ENCODE peak calls at places on chromosomes 13 and 19, in seven cellular contexts. Z, P, W, X, C, B and N are unnamed samples.

GRCh38 chr13:43180837-43181236 is 157.5 kb downstream of the DNAJC15 start:
- DNase-seq in P (no peak), C (no peak), B (no peak), W (no peak), X (no peak), Z (no peak), N (no peak)

GRCh38 chr19:47032171-47032811 is 12.7 kb downstream of the NPAS1 start:
- DNase-seq in B (peak), Z (no peak), X (peak), C (peak), W (peak), P (peak), N (no peak)

GRCh38 chr19:33819875-33820781 is 23.5 kb downstream of the KCTD15 start:
- DNase-seq in W (no peak), P (no peak), C (no peak), B (peak), Z (no peak), X (peak), N (no peak)

GRCh38 chr19:13042443-13043130 is 47.3 kb downstream of the NFIX start:
- DNase-seq in Z (no peak), P (no peak), W (no peak), B (no peak), X (no peak), C (no peak), N (no peak)

GRCh38 chr19:18219911-18220631 is 6.2 kb downstream of the PDE4C start:
- DNase-seq in P (no peak), C (no peak), X (no peak), W (no peak), B (no peak), Z (no peak), N (no peak)

GRCh38 chr19:21496876-21497275 is 8.5 kb upstream of the ZNF429 start:
- DNase-seq in P (no peak), X (no peak), W (no peak), B (no peak), Z (no peak), C (no peak), N (no peak)

GRCh38 chr13:23993439-23993980 is 96.2 kb upstream of the C1QTNF9B start:
- DNase-seq in C (no peak), Z (no peak), B (no peak), P (no peak), X (no peak), W (no peak), N (no peak)

GRCh38 chr13:51322826-51323225 is 16.7 kb upstream of the SERPINE3 start:
- DNase-seq in B (no peak), C (no peak), P (no peak), Z (no peak), X (no peak), W (no peak), N (no peak)

GRCh38 chr19:46759817-46760333 is 13.6 kb upstream of the STRN4 start:
- DNase-seq in W (no peak), P (no peak), X (no peak), C (no peak), Z (no peak), B (no peak), N (no peak)

GRCh38 chr13:30181856-30182651 is 125.3 kb downstream of the KATNAL1 start:
- DNase-seq in B (no peak), W (no peak), Z (no peak), C (no peak), X (no peak), P (no peak), N (no peak)

GRCh38 chr13:44354884-44355283 is 18.7 kb upstream of the SERP2 start:
- DNase-seq in C (no peak), P (no peak), X (no peak), B (no peak), W (no peak), Z (no peak), N (no peak)

GRCh38 chr13:107203146-107203847 is 635.4 kb upstream of the ARGLU1 start:
- DNase-seq in C (no peak), X (no peak), P (no peak), B (no peak), W (no peak), Z (no peak), N (peak)

GRCh38 chr13:113920173-113920572 is 53.7 kb downstream of the C13orf46 start:
- DNase-seq in W (no peak), Z (no peak), C (no peak), P (no peak), B (no peak), X (no peak), N (no peak)

GRCh38 chr13:113211774-113212173 is 2.4 kb downstream of the CUL4A start:
- DNase-seq in C (no peak), B (no peak), W (peak), P (no peak), X (no peak), Z (no peak), N (no peak)

GRCh38 chr13:27926644-27927434 is 7.0 kb downstream of the PDX1 start:
- DNase-seq in W (no peak), X (no peak), C (no peak), Z (no peak), P (no peak), B (no peak), N (no peak)

GRCh38 chr19:32124585-32124984 is 220.8 kb upstream of the ZNF507 start:
- DNase-seq in B (no peak), W (no peak), P (no peak), Z (no peak), C (no peak), X (no peak), N (no peak)

GRCh38 chr19:16867211-16867610 is 21.6 kb upstream of the F2RL3 start:
- DNase-seq in P (no peak), X (no peak), B (no peak), C (no peak), Z (no peak), W (no peak), N (no peak)

GRCh38 chr19:47230122-47230920 is 678 bp downstream of the BBC3 start:
- DNase-seq in C (peak), B (peak), W (peak), P (peak), X (peak), Z (no peak), N (no peak)

GRCh38 chr19:23916991-23917390 is 2.3 kb downstream of the ZNF726 start:
- DNase-seq in C (no peak), Z (no peak), X (no peak), P (no peak), W (no peak), B (no peak), N (no peak)

GRCh38 chr13:96426160-96426559 is 336.3 kb downstream of the HS6ST3 start:
- DNase-seq in B (no peak), W (no peak), P (no peak), X (no peak), Z (no peak), C (no peak), N (no peak)

GRCh38 chr13:92175330-92175729 is 776.9 kb downstream of the GPC5 start:
- DNase-seq in C (no peak), P (no peak), X (no peak), Z (no peak), B (no peak), W (no peak), N (no peak)

GRCh38 chr19:50607874-50608785 is 31.6 kb downstream of the SYT3 start:
- DNase-seq in X (peak), Z (no peak), P (peak), B (peak), C (peak), W (peak), N (peak)

GRCh38 chr13:85236431-85236830 is 562.8 kb downstream of the SLITRK6 start:
- DNase-seq in B (no peak), C (no peak), X (no peak), Z (no peak), W (no peak), P (no peak), N (peak)

GRCh38 chr19:40603071-40603718 is 2.0 kb downstream of the LTBP4 start:
- DNase-seq in C (no peak), Z (no peak), P (no peak), B (no peak), W (no peak), X (no peak), N (no peak)

GRCh38 chr19:31316201-31316951 is 32.9 kb downstream of the TSHZ3 start:
- DNase-seq in P (no peak), X (no peak), B (no peak), Z (no peak), C (no peak), W (no peak), N (no peak)

GRCh38 chr13:96844195-96844594 is 150.1 kb downstream of the OXGR1 start:
- DNase-seq in B (no peak), Z (no peak), C (no peak), P (no peak), W (no peak), X (no peak), N (no peak)